ENCODE peak calls at places on chromosome 9, in seven cellular contexts. K is GM23248, O is HCT116, N is K562, X is mammary epithelial cell, P is hepatocyte, F is astrocyte. A is an unnamed sample.

GRCh38 chr9:19445452-19445851 is 36.6 kb downstream of the ACER2 start:
- DNase-seq in X (no peak), K (no peak), N (no peak), P (no peak), O (no peak), F (peak), A (no peak)

GRCh38 chr9:38061326-38061947 is 7.6 kb downstream of the SHB start:
- DNase-seq in K (no peak), F (no peak), O (no peak), N (no peak), X (no peak), P (no peak), A (no peak)

GRCh38 chr9:132931178-132931735 is 13.2 kb downstream of the TSC1 start:
- DNase-seq in N (peak), F (peak), X (no peak), P (no peak), O (no peak), K (no peak), A (no peak)

GRCh38 chr9:129685220-129685932 is 19.9 kb downstream of the PRRX2 start:
- DNase-seq in N (no peak), F (peak), O (peak), K (peak), X (peak), P (no peak), A (peak)

GRCh38 chr9:125089331-125089730 is 54.0 kb downstream of the SCAI start:
- DNase-seq in X (no peak), K (no peak), F (no peak), P (no peak), N (no peak), O (no peak), A (no peak)

GRCh38 chr9:11356101-11356500 is 743.3 kb upstream of the PTPRD start:
- DNase-seq in O (no peak), N (no peak), P (no peak), F (no peak), X (no peak), K (no peak), A (no peak)

GRCh38 chr9:8114826-8115225 is 315.2 kb upstream of the DMAC1 start:
- DNase-seq in F (no peak), X (no peak), N (no peak), P (no peak), K (no peak), O (no peak), A (no peak)

GRCh38 chr9:90455316-90455715 is 187.3 kb downstream of the DIRAS2 start:
- DNase-seq in K (no peak), N (no peak), X (no peak), P (no peak), F (no peak), O (no peak), A (no peak)

GRCh38 chr9:91680129-91680528 is 256.5 kb upstream of the NFIL3 start:
- DNase-seq in P (no peak), O (no peak), K (peak), N (no peak), F (peak), X (no peak), A (no peak)

GRCh38 chr9:129497837-129498450 is 123.0 kb downstream of the C9orf50 start:
- DNase-seq in N (peak), K (peak), F (no peak), P (no peak), O (no peak), X (no peak), A (no peak)

GRCh38 chr9:129143461-129143927 is 32.3 kb downstream of the PTPA start:
- DNase-seq in F (peak), K (peak), O (no peak), N (peak), P (peak), X (no peak), A (no peak)

GRCh38 chr9:96251451-96251850 is 50.5 kb downstream of the HSD17B3 start:
- DNase-seq in O (no peak), X (peak), K (peak), F (no peak), N (no peak), P (no peak), A (no peak)

GRCh38 chr9:33329117-33329563 is 38.8 kb downstream of the NFX1 start:
- DNase-seq in O (no peak), X (peak), K (peak), P (peak), F (peak), N (no peak), A (peak)

GRCh38 chr9:34620061-34620994 is at the start of gene DCTN3:
- DNase-seq in F (peak), K (peak), X (peak), N (peak), P (peak), O (peak), A (peak)

GRCh38 chr9:82601272-82601835 is 461.6 kb downstream of the RASEF start:
- DNase-seq in P (peak), N (no peak), O (no peak), F (peak), X (no peak), K (peak), A (no peak)

GRCh38 chr9:121690316-121690715 is 38.9 kb downstream of the DAB2IP start:
- DNase-seq in P (peak), N (no peak), O (no peak), F (no peak), X (no peak), K (peak), A (peak)

GRCh38 chr9:117414220-117414905 is 494 bp downstream of the ASTN2 start:
- DNase-seq in P (peak), K (peak), X (peak), F (no peak), N (no peak), O (no peak), A (no peak)

GRCh38 chr9:71762900-71763653 is 5.2 kb downstream of the CEMIP2 start:
- DNase-seq in O (no peak), N (no peak), P (no peak), K (peak), X (peak), F (peak), A (no peak)

GRCh38 chr9:38017885-38018186 is 51.2 kb downstream of the SHB start:
- DNase-seq in X (no peak), F (no peak), O (no peak), P (no peak), N (no peak), K (peak), A (no peak)

GRCh38 chr9:115207003-115207837 is 89.3 kb upstream of the TNC start:
- DNase-seq in F (peak), P (no peak), K (peak), X (peak), N (no peak), O (no peak), A (no peak)

GRCh38 chr9:78038620-78039300 is 7.1 kb upstream of the GNAQ start:
- DNase-seq in N (peak), X (no peak), K (peak), O (no peak), P (peak), F (no peak), A (peak)

GRCh38 chr9:14775917-14776316 is 53.4 kb upstream of the CER1 start:
- DNase-seq in F (no peak), N (no peak), K (no peak), X (no peak), O (no peak), P (no peak), A (no peak)

GRCh38 chr9:115808108-115808507 is 345.5 kb upstream of the PAPPA start:
- DNase-seq in O (no peak), P (peak), K (no peak), F (peak), X (peak), N (no peak), A (peak)

GRCh38 chr9:93624431-93624834 is 48.0 kb downstream of the PHF2 start:
- DNase-seq in N (no peak), X (no peak), O (no peak), K (no peak), F (no peak), P (no peak), A (no peak)

GRCh38 chr9:134656334-134657034 is 14.9 kb downstream of the COL5A1 start:
- DNase-seq in N (no peak), O (peak), K (peak), X (no peak), F (no peak), P (no peak), A (no peak)
- TF ChIP-seq EZH2 in N (no peak), O (no peak), K (no peak), X (no peak), F (no peak), P (no peak), A (no peak)

GRCh38 chr9:137114220-137114612 is 317 bp downstream of the DPP7 start:
- DNase-seq in N (no peak), F (no peak), O (no peak), K (peak), P (no peak), X (no peak), A (no peak)
- TF ChIP-seq EZH2 in N (no peak), F (no peak), O (no peak), K (no peak), P (no peak), X (no peak), A (no peak)

GRCh38 chr9:41229408-41230401 is 40.6 kb upstream of the ZNG1F start:
- DNase-seq in X (peak), P (peak), K (peak), N (no peak), F (peak), O (no peak), A (no peak)
- TF ChIP-seq EZH2 in X (no peak), P (no peak), K (no peak), N (no peak), F (no peak), O (no peak), A (no peak)

GRCh38 chr9:130927338-130927737 is 11.7 kb downstream of the FIBCD1 start:
- DNase-seq in K (no peak), F (no peak), P (no peak), N (no peak), X (no peak), O (no peak), A (no peak)
- TF ChIP-seq EZH2 in K (no peak), F (no peak), P (no peak), N (no peak), X (no peak), O (no peak), A (no peak)

DNA sequence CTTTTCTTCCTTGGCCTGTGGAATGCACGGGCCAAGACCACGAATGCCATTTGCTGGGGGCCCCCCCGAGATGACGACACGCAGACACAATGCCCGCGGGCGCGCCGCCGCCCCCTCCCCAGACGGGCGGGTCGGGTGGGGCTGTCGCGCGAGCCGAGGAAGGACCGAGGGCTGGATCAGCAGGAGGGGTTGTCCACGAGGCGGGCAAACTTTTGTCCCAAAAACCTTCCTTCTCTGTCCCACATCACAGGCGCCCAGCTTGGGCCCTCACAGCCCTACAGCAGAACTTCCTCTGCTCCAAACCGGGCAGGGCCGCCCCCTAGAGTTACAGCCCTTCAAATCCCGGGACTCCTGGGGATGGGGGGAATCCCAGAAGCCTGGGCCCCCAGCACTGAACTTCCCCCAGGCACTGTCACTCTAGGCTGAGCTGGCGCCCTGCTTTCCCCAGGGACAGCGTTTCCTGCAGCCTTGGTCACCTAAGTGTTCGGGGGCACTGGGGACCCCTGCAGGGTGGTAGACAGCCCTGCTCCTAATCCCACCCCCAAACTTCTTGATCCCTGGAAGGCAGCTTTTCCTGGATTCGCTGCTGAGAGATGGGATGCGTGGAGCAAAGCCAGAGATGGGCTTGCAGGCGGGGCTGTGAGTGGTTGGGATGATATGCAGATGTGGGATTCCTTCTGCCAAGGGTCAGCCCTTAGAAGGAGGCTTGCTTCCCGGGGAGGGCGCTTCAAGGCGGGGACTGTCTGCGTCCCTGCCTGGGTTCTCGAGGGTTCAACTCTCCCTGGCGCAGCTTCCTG is 980 bp downstream of the COL5A1 start:
- DNase-seq in K (peak), X (peak), N (no peak), F (peak), O (no peak), P (peak), A (peak)
- TF ChIP-seq EZH2 in K (no peak), X (no peak), N (no peak), F (no peak), O (no peak), P (no peak), A (no peak)

GRCh38 chr9:87004016-87004415 is 56.7 kb upstream of the GAS1 start:
- DNase-seq in O (no peak), F (no peak), N (no peak), P (no peak), K (no peak), X (peak), A (no peak)
- TF ChIP-seq EZH2 in O (no peak), F (no peak), N (no peak), P (no peak), K (no peak), X (no peak), A (no peak)